ENCODE peak calls at places on chromosomes 12 and 14, in seven cellular contexts. One of them, this sample, is unnamed.

GRCh38 chr12:115857923-115858322 is 419.6 kb downstream of the MED13L start:
- DNase-seq in endodermal cell: no peak
- DNase-seq in adipocyte: no peak
- DNase-seq in small intestine: no peak
- DNase-seq in uterus: no peak
- DNase-seq in aorta: no peak
- DNase-seq in esophagus squamous epithelium: no peak
- DNase-seq in this sample: no peak

GRCh38 chr12:103645202-103645601 is 58.1 kb downstream of the STAB2 start:
- DNase-seq in endodermal cell: no peak
- DNase-seq in adipocyte: peak; percentile 1
- DNase-seq in small intestine: no peak
- DNase-seq in uterus: no peak
- DNase-seq in aorta: no peak
- DNase-seq in esophagus squamous epithelium: no peak
- DNase-seq in this sample: no peak

GRCh38 chr14:105397350-105397931 is 897 bp upstream of the TEX22 start:
- DNase-seq in endodermal cell: no peak
- DNase-seq in adipocyte: no peak
- DNase-seq in small intestine: no peak
- DNase-seq in uterus: no peak
- DNase-seq in aorta: no peak
- DNase-seq in esophagus squamous epithelium: no peak
- DNase-seq in this sample: peak; percentile 8

GRCh38 chr12:10341892-10342509 is 34.3 kb downstream of the KLRD1 start:
- DNase-seq in endodermal cell: no peak
- DNase-seq in adipocyte: no peak
- DNase-seq in small intestine: no peak
- DNase-seq in uterus: no peak
- DNase-seq in aorta: no peak
- DNase-seq in esophagus squamous epithelium: no peak
- DNase-seq in this sample: no peak

GRCh38 chr12:29301114-29301513 is 79.9 kb downstream of the ERGIC2 start:
- DNase-seq in endodermal cell: no peak
- DNase-seq in adipocyte: no peak
- DNase-seq in small intestine: no peak
- DNase-seq in uterus: no peak
- DNase-seq in aorta: no peak
- DNase-seq in esophagus squamous epithelium: no peak
- DNase-seq in this sample: no peak

GRCh38 chr12:70393787-70394519 is 27.9 kb downstream of the KCNMB4 start:
- DNase-seq in endodermal cell: no peak
- DNase-seq in adipocyte: peak; percentile 53
- DNase-seq in small intestine: peak; percentile 81
- DNase-seq in uterus: no peak
- DNase-seq in aorta: no peak
- DNase-seq in esophagus squamous epithelium: no peak
- DNase-seq in this sample: no peak

GRCh38 chr12:61654698-61655097 is 605.5 kb upstream of the USP15 start:
- DNase-seq in endodermal cell: no peak
- DNase-seq in adipocyte: no peak
- DNase-seq in small intestine: no peak
- DNase-seq in uterus: no peak
- DNase-seq in aorta: no peak
- DNase-seq in esophagus squamous epithelium: no peak
- DNase-seq in this sample: no peak

GRCh38 chr14:29493849-29494248 is 433.8 kb downstream of the PRKD1 start:
- DNase-seq in endodermal cell: no peak
- DNase-seq in adipocyte: no peak
- DNase-seq in small intestine: no peak
- DNase-seq in uterus: no peak
- DNase-seq in aorta: no peak
- DNase-seq in esophagus squamous epithelium: no peak
- DNase-seq in this sample: no peak

GRCh38 chr12:26614217-26614616 is 218.8 kb downstream of the ITPR2 start:
- DNase-seq in endodermal cell: peak; percentile 84
- DNase-seq in adipocyte: peak; percentile 62
- DNase-seq in small intestine: peak; percentile 11
- DNase-seq in uterus: peak; percentile 35
- DNase-seq in aorta: no peak
- DNase-seq in esophagus squamous epithelium: no peak
- DNase-seq in this sample: peak; percentile 39

GRCh38 chr12:69545081-69545480 is 40.2 kb upstream of the CCT2 start:
- DNase-seq in endodermal cell: no peak
- DNase-seq in adipocyte: no peak
- DNase-seq in small intestine: no peak
- DNase-seq in uterus: no peak
- DNase-seq in aorta: no peak
- DNase-seq in esophagus squamous epithelium: no peak
- DNase-seq in this sample: no peak

GRCh38 chr12:94140556-94140955 is 7.8 kb upstream of the PLXNC1 start:
- DNase-seq in endodermal cell: peak; percentile 93
- DNase-seq in adipocyte: peak; percentile 17
- DNase-seq in small intestine: peak; percentile 40
- DNase-seq in uterus: no peak
- DNase-seq in aorta: no peak
- DNase-seq in esophagus squamous epithelium: no peak
- DNase-seq in this sample: peak; percentile 47

GRCh38 chr14:74141703-74142102 is 56.9 kb downstream of the LIN52 start:
- DNase-seq in endodermal cell: no peak
- DNase-seq in adipocyte: peak; percentile 12
- DNase-seq in small intestine: peak; percentile 84
- DNase-seq in uterus: no peak
- DNase-seq in aorta: no peak
- DNase-seq in esophagus squamous epithelium: no peak
- DNase-seq in this sample: no peak

GRCh38 chr12:47935196-47935595 is 28.2 kb upstream of the TMEM106C start:
- DNase-seq in endodermal cell: peak; percentile 50
- DNase-seq in adipocyte: peak; percentile 83
- DNase-seq in small intestine: peak; percentile 54
- DNase-seq in uterus: peak; percentile 41
- DNase-seq in aorta: no peak
- DNase-seq in esophagus squamous epithelium: no peak
- DNase-seq in this sample: peak; percentile 63

GRCh38 chr12:65334534-65334933 is 56.1 kb downstream of the MSRB3 start:
- DNase-seq in endodermal cell: no peak
- DNase-seq in adipocyte: peak; percentile 27
- DNase-seq in small intestine: no peak
- DNase-seq in uterus: no peak
- DNase-seq in aorta: no peak
- DNase-seq in esophagus squamous epithelium: no peak
- DNase-seq in this sample: no peak

GRCh38 chr12:6336859-6337744 is 4.8 kb downstream of the TNFRSF1A start:
- DNase-seq in endodermal cell: no peak
- DNase-seq in adipocyte: no peak
- DNase-seq in small intestine: peak; percentile 70
- DNase-seq in uterus: no peak
- DNase-seq in aorta: no peak
- DNase-seq in esophagus squamous epithelium: no peak
- DNase-seq in this sample: no peak

GRCh38 chr14:71472281-71472960 is 459.8 kb upstream of the RGS6 start:
- DNase-seq in endodermal cell: no peak
- DNase-seq in adipocyte: peak; percentile 34
- DNase-seq in small intestine: no peak
- DNase-seq in uterus: no peak
- DNase-seq in aorta: no peak
- DNase-seq in esophagus squamous epithelium: no peak
- DNase-seq in this sample: no peak

GRCh38 chr12:111655356-111655755 is 30.4 kb downstream of the BRAP start:
- DNase-seq in endodermal cell: no peak
- DNase-seq in adipocyte: no peak
- DNase-seq in small intestine: no peak
- DNase-seq in uterus: no peak
- DNase-seq in aorta: no peak
- DNase-seq in esophagus squamous epithelium: no peak
- DNase-seq in this sample: no peak

GRCh38 chr12:84811291-84811690 is 101.3 kb downstream of the SLC6A15 start:
- DNase-seq in endodermal cell: no peak
- DNase-seq in adipocyte: peak; percentile 14
- DNase-seq in small intestine: no peak
- DNase-seq in uterus: no peak
- DNase-seq in aorta: no peak
- DNase-seq in esophagus squamous epithelium: no peak
- DNase-seq in this sample: no peak

GRCh38 chr12:34604227-34604626 is 581.9 kb downstream of the ALG10 start:
- DNase-seq in endodermal cell: no peak
- DNase-seq in adipocyte: no peak
- DNase-seq in small intestine: no peak
- DNase-seq in uterus: no peak
- DNase-seq in aorta: no peak
- DNase-seq in esophagus squamous epithelium: no peak
- DNase-seq in this sample: no peak

GRCh38 chr12:34601689-34602088 is 579.4 kb downstream of the ALG10 start:
- DNase-seq in endodermal cell: no peak
- DNase-seq in adipocyte: no peak
- DNase-seq in small intestine: no peak
- DNase-seq in uterus: no peak
- DNase-seq in aorta: peak; percentile 54
- DNase-seq in esophagus squamous epithelium: no peak
- DNase-seq in this sample: no peak

GRCh38 chr12:34602213-34602940 is 580.1 kb downstream of the ALG10 start:
- DNase-seq in endodermal cell: no peak
- DNase-seq in adipocyte: no peak
- DNase-seq in small intestine: no peak
- DNase-seq in uterus: no peak
- DNase-seq in aorta: no peak
- DNase-seq in esophagus squamous epithelium: no peak
- DNase-seq in this sample: no peak

GRCh38 chr12:34604631-34605509 is 582.6 kb downstream of the ALG10 start:
- DNase-seq in endodermal cell: no peak
- DNase-seq in adipocyte: no peak
- DNase-seq in small intestine: no peak
- DNase-seq in uterus: no peak
- DNase-seq in aorta: peak; percentile 50
- DNase-seq in esophagus squamous epithelium: no peak
- DNase-seq in this sample: no peak

DNA sequence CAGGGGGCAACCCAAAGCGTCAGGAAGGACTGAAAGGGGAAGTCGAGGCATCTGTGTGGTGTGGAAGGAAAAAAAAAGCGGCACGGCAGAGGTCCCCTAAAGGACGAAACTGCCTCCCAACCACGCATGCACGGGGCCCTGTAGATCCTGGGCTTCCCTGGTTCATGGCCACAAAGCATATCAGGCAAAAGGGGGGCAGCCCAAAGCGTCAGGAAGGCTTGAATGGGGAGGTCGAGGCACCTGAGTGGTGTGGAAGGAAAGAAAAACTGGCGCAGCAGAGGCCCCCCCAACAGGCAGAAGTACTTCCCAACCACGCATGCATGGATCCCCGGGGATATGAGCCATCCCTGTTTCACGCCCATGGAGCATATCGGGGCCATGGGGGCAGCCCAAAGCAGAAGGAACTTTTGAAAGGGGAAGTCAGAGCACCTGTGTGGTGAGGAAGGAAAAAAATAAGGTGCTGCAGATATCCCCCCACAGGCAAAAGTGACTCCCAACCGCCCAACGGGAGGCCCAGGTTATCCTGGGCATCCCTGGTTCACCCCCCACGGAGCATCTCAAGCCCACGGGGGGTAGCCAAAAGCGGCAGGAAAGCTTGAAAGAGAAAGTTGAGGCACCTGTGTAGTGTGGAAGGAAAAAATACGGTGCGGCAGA is 581.2 kb downstream of the ALG10 start:
- DNase-seq in endodermal cell: no peak
- DNase-seq in adipocyte: no peak
- DNase-seq in small intestine: no peak
- DNase-seq in uterus: no peak
- DNase-seq in aorta: no peak
- DNase-seq in esophagus squamous epithelium: no peak
- DNase-seq in this sample: no peak
- H3K9me3 ChIP-seq in endodermal cell: peaks cover 36% of the 10 kb centered on the region
- H3K9me3 ChIP-seq in adipocyte: no peaks in the 10 kb centered on the region
- H3K9me3 ChIP-seq in small intestine: no peaks in the 10 kb centered on the region
- H3K9me3 ChIP-seq in uterus: no peaks in the 10 kb centered on the region
- H3K9me3 ChIP-seq in aorta: peaks cover 6% of the 10 kb centered on the region
- H3K9me3 ChIP-seq in esophagus squamous epithelium: peaks cover 89% of the 10 kb centered on the region
- H3K9me3 ChIP-seq in this sample: no peaks in the 10 kb centered on the region

DNA sequence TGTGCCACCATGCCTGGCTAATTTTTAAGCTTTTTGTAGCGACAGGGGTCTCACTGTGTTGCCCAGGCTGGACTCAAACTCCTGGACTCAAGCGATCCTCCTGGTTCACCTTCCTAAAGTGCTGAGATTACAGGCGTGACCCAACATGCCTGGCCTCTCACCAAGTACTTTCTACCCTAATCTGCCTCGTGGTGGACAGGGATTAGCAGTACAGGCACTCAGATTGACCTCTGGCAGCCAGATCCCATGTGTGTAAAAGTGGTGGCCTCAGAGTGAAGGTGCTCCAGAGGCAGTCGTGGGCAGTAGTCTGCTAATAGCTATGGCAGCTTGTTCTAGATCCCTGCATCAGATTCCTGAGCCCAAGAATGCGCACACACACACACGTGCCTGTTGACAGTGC is 30.9 kb downstream of the MTHFD1 start:
- DNase-seq in endodermal cell: no peak
- DNase-seq in adipocyte: no peak
- DNase-seq in small intestine: no peak
- DNase-seq in uterus: no peak
- DNase-seq in aorta: no peak
- DNase-seq in esophagus squamous epithelium: no peak
- DNase-seq in this sample: no peak
- H3K36me3 ChIP-seq in endodermal cell: peaks cover 59% of the 10 kb centered on the region
- H3K36me3 ChIP-seq in adipocyte: peaks cover 81% of the 10 kb centered on the region
- H3K36me3 ChIP-seq in small intestine: peaks cover 7% of the 10 kb centered on the region
- H3K36me3 ChIP-seq in uterus: peaks cover 2% of the 10 kb centered on the region
- H3K36me3 ChIP-seq in aorta: peaks cover 5% of the 10 kb centered on the region
- H3K36me3 ChIP-seq in esophagus squamous epithelium: peaks cover 6% of the 10 kb centered on the region
- H3K36me3 ChIP-seq in this sample: peaks cover 93% of the 10 kb centered on the region

GRCh38 chr12:56631790-56632700 is 1.9 kb upstream of the BAZ2A start:
- DNase-seq in endodermal cell: peak; percentile 90
- DNase-seq in adipocyte: peak; percentile 83
- DNase-seq in small intestine: peak; percentile 75
- DNase-seq in uterus: peak; percentile 78
- DNase-seq in aorta: peak; percentile 92
- DNase-seq in esophagus squamous epithelium: no peak
- DNase-seq in this sample: peak; percentile 75
- H3K4me1 ChIP-seq in endodermal cell: peaks cover 10% of the 10 kb centered on the region
- H3K4me1 ChIP-seq in adipocyte: peaks cover 55% of the 10 kb centered on the region
- H3K4me1 ChIP-seq in small intestine: peaks cover 6% of the 10 kb centered on the region
- H3K4me1 ChIP-seq in uterus: peaks cover 30% of the 10 kb centered on the region
- H3K4me1 ChIP-seq in aorta: no peaks in the 10 kb centered on the region
- H3K4me1 ChIP-seq in esophagus squamous epithelium: peaks cover 90% of the 10 kb centered on the region
- H3K4me1 ChIP-seq in this sample: peaks cover 18% of the 10 kb centered on the region

DNA sequence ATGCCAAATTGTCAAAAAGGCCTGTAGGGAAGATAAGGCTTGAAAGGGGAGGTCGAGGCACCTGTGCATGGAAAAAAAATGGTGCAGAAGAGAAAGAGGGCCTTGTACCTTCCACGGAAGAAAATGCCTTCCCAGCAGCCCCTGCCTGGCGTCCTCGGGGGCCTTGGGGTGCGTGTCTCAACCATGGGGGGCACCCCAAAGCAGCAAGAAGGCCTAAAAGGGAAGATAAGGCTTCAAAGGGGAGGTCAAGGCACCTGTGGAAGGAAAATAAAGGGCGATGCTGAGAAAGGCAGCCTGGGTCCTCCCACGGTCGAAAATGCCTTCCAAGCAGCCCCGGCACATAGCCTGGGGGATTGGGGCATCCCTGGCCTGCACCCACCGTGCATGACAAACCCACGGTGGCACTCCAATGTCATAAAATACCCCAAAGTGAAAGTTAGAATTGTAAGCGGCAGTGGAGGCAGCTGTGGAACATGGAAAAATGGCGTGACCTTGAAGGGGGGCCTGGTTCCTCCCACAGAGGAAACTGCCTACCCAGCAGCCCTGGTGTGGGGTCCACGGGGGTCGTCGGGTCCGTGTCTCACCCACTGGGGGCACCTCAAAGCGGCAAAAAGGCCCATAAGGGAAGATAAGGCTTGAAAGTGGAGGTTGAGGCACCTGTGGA is 275.0 kb downstream of the ALG10 start:
- DNase-seq in endodermal cell: no peak
- DNase-seq in adipocyte: no peak
- DNase-seq in small intestine: no peak
- DNase-seq in uterus: no peak
- DNase-seq in aorta: peak; percentile 43
- DNase-seq in esophagus squamous epithelium: no peak
- DNase-seq in this sample: peak; percentile 1
- H3K9me3 ChIP-seq in endodermal cell: peaks cover 67% of the 10 kb centered on the region
- H3K9me3 ChIP-seq in adipocyte: no peaks in the 10 kb centered on the region
- H3K9me3 ChIP-seq in small intestine: peaks cover 11% of the 10 kb centered on the region
- H3K9me3 ChIP-seq in uterus: no peaks in the 10 kb centered on the region
- H3K9me3 ChIP-seq in aorta: no peaks in the 10 kb centered on the region
- H3K9me3 ChIP-seq in esophagus squamous epithelium: peaks cover 56% of the 10 kb centered on the region
- H3K9me3 ChIP-seq in this sample: no peaks in the 10 kb centered on the region